ENCODE peak calls at places on chromosomes 7 and 10, in ten cellular contexts. S is A172; J is CD8-positive, alpha-beta T cell; K is GM23248; Q is stimulated activated CD4-positive, alpha-beta T cell treated with anti-CD3 and anti-CD28 coated beads, Interleukin-15, amount 100 ng/mL, for 1 hour; Y is psoas muscle; N is aorta; C is astrocyte; L is endothelial cell; O is HCT116. V is an unnamed sample.
A peak's percentile ranks its signal among the peaks of the same experiment; 100 is the strongest.

GRCh38 chr7:117008849-117009531 is 55.7 kb downstream of the ST7 start:
- DNase-seq in S (peak; percentile 62), J (no peak), K (peak; percentile 50), Q (no peak), Y (no peak), N (no peak), C (peak; percentile 83), L (no peak), O (no peak), V (peak; percentile 44)

GRCh38 chr10:90865400-90865799 is 6.4 kb upstream of the RPP30 start:
- DNase-seq in S (no peak), J (no peak), K (peak; percentile 69), Q (no peak), Y (no peak), N (no peak), C (no peak), L (peak; percentile 10), O (no peak), V (peak; percentile 56)

GRCh38 chr7:6423942-6424701 is 23.6 kb downstream of the DAGLB start:
- DNase-seq in S (peak; percentile 81), J (no peak), K (peak; percentile 38), Q (no peak), Y (peak; percentile 93), N (no peak), C (no peak), L (no peak), O (no peak), V (peak; percentile 28)

GRCh38 chr7:70460066-70460465 is 671.9 kb upstream of the GALNT17 start:
- DNase-seq in S (no peak), J (no peak), K (no peak), Q (no peak), Y (no peak), N (no peak), C (no peak), L (no peak), O (no peak), V (no peak)

GRCh38 chr10:99929360-99929759 is 80.4 kb downstream of the DNMBP start:
- DNase-seq in S (no peak), J (no peak), K (no peak), Q (no peak), Y (no peak), N (no peak), C (no peak), L (no peak), O (no peak), V (no peak)

GRCh38 chr10:3225589-3225988 is 53.0 kb upstream of the PITRM1 start:
- DNase-seq in S (no peak), J (no peak), K (peak; percentile 74), Q (no peak), Y (no peak), N (no peak), C (peak; percentile 85), L (no peak), O (no peak), V (peak; percentile 81)

GRCh38 chr10:86167101-86167761 is 199.4 kb downstream of the GRID1 start:
- DNase-seq in S (no peak), J (no peak), K (no peak), Q (no peak), Y (no peak), N (peak; percentile 55), C (no peak), L (no peak), O (no peak), V (no peak)

GRCh38 chr10:31101123-31101522 is 69.5 kb upstream of the ZNF438 start:
- DNase-seq in S (peak; percentile 95), J (peak; percentile 7), K (peak; percentile 88), Q (peak; percentile 21), Y (no peak), N (no peak), C (peak; percentile 92), L (no peak), O (peak; percentile 85), V (peak; percentile 67)

GRCh38 chr7:104275900-104276299 is 52.5 kb upstream of the LHFPL3 start:
- DNase-seq in S (peak; percentile 10), J (no peak), K (peak; percentile 32), Q (no peak), Y (no peak), N (no peak), C (no peak), L (no peak), O (no peak), V (no peak)

GRCh38 chr7:151249732-151250072 is 1.2 kb upstream of the SMARCD3 start:
- DNase-seq in S (peak; percentile 48), J (no peak), K (peak; percentile 75), Q (no peak), Y (peak; percentile 81), N (peak; percentile 84), C (peak; percentile 46), L (no peak), O (peak; percentile 48), V (peak; percentile 62)